ENCODE peak calls at places on chromosomes 16 and 17, in four cellular contexts. M is stimulated activated CD8-positive, alpha-beta memory T cell treated with anti-CD3 and anti-CD28 coated beads, Interleukin-12 subunit alpha, Interleukin-12 subunit beta, amount 100 ng/mL, for 4 hours; P is choroid plexus epithelial cell; O is DMS 273 treated with DMSO at 0.1 percent for 48 hours. K is an unnamed sample.
A peak's percentile ranks its signal among the peaks of the same experiment; 100 is the strongest.

GRCh38 chr17:80441133-80441578 is 26.2 kb downstream of the ENDOV start:
- DNase-seq in M (no peak), P (peak; percentile 56), O (no peak), K (no peak)

GRCh38 chr17:73697872-73698271 is 53.6 kb upstream of the SDK2 start:
- DNase-seq in M (no peak), P (no peak), O (no peak), K (no peak)

GRCh38 chr17:9079461-9080103 is 58.3 kb downstream of the NTN1 start:
- DNase-seq in M (no peak), P (no peak), O (no peak), K (no peak)

GRCh38 chr16:89785523-89786155 is 30.8 kb downstream of the FANCA start:
- DNase-seq in M (no peak), P (no peak), O (no peak), K (no peak)

GRCh38 chr16:73299349-73299748 is 251.4 kb upstream of the ZFHX3 start:
- DNase-seq in M (no peak), P (no peak), O (no peak), K (no peak)

GRCh38 chr17:76826290-76827138 is 41.7 kb upstream of the MGAT5B start:
- DNase-seq in M (no peak), P (peak; percentile 5), O (no peak), K (no peak)

GRCh38 chr17:61571624-61572023 is 19.4 kb downstream of the NACA2 start:
- DNase-seq in M (no peak), P (no peak), O (no peak), K (no peak)

GRCh38 chr17:2023692-2024571 is 1.2 kb downstream of the RTN4RL1 start:
- DNase-seq in M (no peak), P (peak; percentile 68), O (no peak), K (no peak)

GRCh38 chr17:68600881-68601564 is at the start of gene FAM20A:
- DNase-seq in M (no peak), P (peak; percentile 5), O (no peak), K (no peak)

GRCh38 chr17:37650419-37651003 is 7.3 kb upstream of the DDX52 start:
- DNase-seq in M (no peak), P (peak; percentile 71), O (no peak), K (peak; percentile 4)

GRCh38 chr17:34616148-34616547 is 36.8 kb downstream of the TMEM132E start:
- DNase-seq in M (no peak), P (no peak), O (peak; percentile 46), K (no peak)

GRCh38 chr16:56307534-56307873 is 116.2 kb downstream of the GNAO1 start:
- DNase-seq in M (no peak), P (no peak), O (no peak), K (no peak)

GRCh38 chr17:17460038-17460437 is 16.8 kb upstream of the MED9 start:
- DNase-seq in M (no peak), P (no peak), O (no peak), K (no peak)

K was measured in putamen.